ENCODE peak calls at places on chromosomes 12 and 14, in four cellular contexts. X is heart right ventricle, M is AG09309, G is fibroblast of the conjunctiva. T is an unnamed sample.

GRCh38 chr14:32258574-32258973 is 55.5 kb upstream of the RNU6-8 start:
- DNase-seq in G (no peak), M (no peak), X (no peak), T (no peak)

GRCh38 chr12:77299910-77300772 is 234.8 kb upstream of the E2F7 start:
- DNase-seq in M (peak; percentile 46), G (peak; percentile 47), X (no peak), T (peak; percentile 43)

GRCh38 chr12:116773276-116773731 is 35.2 kb downstream of the RNFT2 start:
- DNase-seq in M (peak; percentile 3), G (no peak), X (no peak), T (no peak)

GRCh38 chr14:51701956-51702355 is 50.2 kb downstream of the FRMD6 start:
- DNase-seq in M (no peak), G (no peak), X (no peak), T (no peak)

GRCh38 chr14:102819790-102820330 is 42.6 kb downstream of the TRAF3 start:
- DNase-seq in M (no peak), G (no peak), X (no peak), T (no peak)

GRCh38 chr12:105852496-105852895 is 286.3 kb downstream of the NUAK1 start:
- DNase-seq in M (no peak), X (no peak), G (no peak), T (no peak)

GRCh38 chr14:87088588-87088987 is 904.4 kb downstream of the GALC start:
- DNase-seq in X (no peak), G (no peak), M (no peak), T (no peak)

GRCh38 chr12:119366007-119366406 is 31.5 kb downstream of the CCDC60 start:
- DNase-seq in X (no peak), G (no peak), M (no peak), T (no peak)

GRCh38 chr14:35533357-35534129 is 421 bp upstream of the INSM2 start:
- DNase-seq in X (peak; percentile 27), M (no peak), G (no peak), T (no peak)

GRCh38 chr14:65044596-65044959 is 57.7 kb downstream of the MAX start:
- DNase-seq in G (no peak), X (no peak), M (no peak), T (no peak)

GRCh38 chr12:107229827-107230226 is 136.5 kb upstream of the CRY1 start:
- DNase-seq in M (no peak), G (no peak), X (no peak), T (no peak)

GRCh38 chr12:130126023-130126432 is 36.2 kb upstream of the FZD10 start:
- DNase-seq in M (no peak), G (no peak), X (peak; percentile 46), T (no peak)

GRCh38 chr14:103520269-103520656 is 2.4 kb downstream of the CKB start:
- DNase-seq in G (no peak), X (no peak), M (no peak), T (no peak)

T was measured in skeletal muscle cell.